ENCODE peak calls at places on chromosomes 7 and 10, in ten cellular contexts. One of them, this sample, is unnamed.

GRCh38 chr7:6489612-6490011 is 41.9 kb upstream of the DAGLB start:
- DNase-seq in stimulated activated CD4-positive, alpha-beta T cell treated with anti-CD3 and anti-CD28 coated beads, Interleukin-4, amount 100 ng/mL, for 1 hour: no peak
- DNase-seq in cerebellum: no peak
- DNase-seq in GM12878: no peak
- DNase-seq in stimulated activated CD8-positive, alpha-beta memory T cell treated with anti-CD3 and anti-CD28 coated beads, Interleukin-4, amount 100 ng/mL, for 24 hours: no peak
- DNase-seq in AG09309: no peak
- DNase-seq in BJ: no peak
- DNase-seq in fibroblast of the aortic adventitia: no peak
- DNase-seq in MV-4-11: no peak
- DNase-seq in SJCRH30: no peak
- DNase-seq in this sample: no peak

GRCh38 chr10:75606203-75606779 is 174.9 kb downstream of the LRMDA start:
- DNase-seq in BJ: no peak
- DNase-seq in stimulated activated CD8-positive, alpha-beta memory T cell treated with anti-CD3 and anti-CD28 coated beads, Interleukin-4, amount 100 ng/mL, for 24 hours: no peak
- DNase-seq in stimulated activated CD4-positive, alpha-beta T cell treated with anti-CD3 and anti-CD28 coated beads, Interleukin-4, amount 100 ng/mL, for 1 hour: no peak
- DNase-seq in SJCRH30: no peak
- DNase-seq in fibroblast of the aortic adventitia: no peak
- DNase-seq in GM12878: peak
- DNase-seq in cerebellum: no peak
- DNase-seq in AG09309: no peak
- DNase-seq in MV-4-11: no peak
- DNase-seq in this sample: no peak

GRCh38 chr7:82428186-82428961 is 15.2 kb downstream of the CACNA2D1 start:
- DNase-seq in GM12878: no peak
- DNase-seq in stimulated activated CD4-positive, alpha-beta T cell treated with anti-CD3 and anti-CD28 coated beads, Interleukin-4, amount 100 ng/mL, for 1 hour: no peak
- DNase-seq in stimulated activated CD8-positive, alpha-beta memory T cell treated with anti-CD3 and anti-CD28 coated beads, Interleukin-4, amount 100 ng/mL, for 24 hours: no peak
- DNase-seq in SJCRH30: no peak
- DNase-seq in MV-4-11: no peak
- DNase-seq in fibroblast of the aortic adventitia: peak
- DNase-seq in AG09309: peak
- DNase-seq in cerebellum: no peak
- DNase-seq in BJ: peak
- DNase-seq in this sample: no peak

GRCh38 chr7:105849122-105849855 is 27.1 kb downstream of the ATXN7L1 start:
- DNase-seq in stimulated activated CD4-positive, alpha-beta T cell treated with anti-CD3 and anti-CD28 coated beads, Interleukin-4, amount 100 ng/mL, for 1 hour: peak
- DNase-seq in cerebellum: no peak
- DNase-seq in GM12878: peak
- DNase-seq in fibroblast of the aortic adventitia: no peak
- DNase-seq in BJ: no peak
- DNase-seq in stimulated activated CD8-positive, alpha-beta memory T cell treated with anti-CD3 and anti-CD28 coated beads, Interleukin-4, amount 100 ng/mL, for 24 hours: peak
- DNase-seq in AG09309: no peak
- DNase-seq in MV-4-11: peak
- DNase-seq in SJCRH30: peak
- DNase-seq in this sample: no peak

GRCh38 chr7:150374472-150374871 is 4.7 kb upstream of the ZNF775 start:
- DNase-seq in GM12878: no peak
- DNase-seq in SJCRH30: no peak
- DNase-seq in fibroblast of the aortic adventitia: no peak
- DNase-seq in cerebellum: no peak
- DNase-seq in stimulated activated CD4-positive, alpha-beta T cell treated with anti-CD3 and anti-CD28 coated beads, Interleukin-4, amount 100 ng/mL, for 1 hour: no peak
- DNase-seq in BJ: no peak
- DNase-seq in stimulated activated CD8-positive, alpha-beta memory T cell treated with anti-CD3 and anti-CD28 coated beads, Interleukin-4, amount 100 ng/mL, for 24 hours: no peak
- DNase-seq in AG09309: no peak
- DNase-seq in MV-4-11: no peak
- DNase-seq in this sample: no peak

GRCh38 chr7:102993532-102994029 is 80.8 kb downstream of the LRRC17 start:
- DNase-seq in MV-4-11: peak
- DNase-seq in GM12878: no peak
- DNase-seq in SJCRH30: no peak
- DNase-seq in stimulated activated CD4-positive, alpha-beta T cell treated with anti-CD3 and anti-CD28 coated beads, Interleukin-4, amount 100 ng/mL, for 1 hour: no peak
- DNase-seq in AG09309: peak
- DNase-seq in cerebellum: no peak
- DNase-seq in stimulated activated CD8-positive, alpha-beta memory T cell treated with anti-CD3 and anti-CD28 coated beads, Interleukin-4, amount 100 ng/mL, for 24 hours: no peak
- DNase-seq in BJ: peak
- DNase-seq in fibroblast of the aortic adventitia: peak
- DNase-seq in this sample: no peak

GRCh38 chr10:117218654-117219053 is 21.4 kb downstream of the KCNK18 start:
- DNase-seq in cerebellum: no peak
- DNase-seq in MV-4-11: no peak
- DNase-seq in stimulated activated CD8-positive, alpha-beta memory T cell treated with anti-CD3 and anti-CD28 coated beads, Interleukin-4, amount 100 ng/mL, for 24 hours: no peak
- DNase-seq in AG09309: no peak
- DNase-seq in GM12878: no peak
- DNase-seq in SJCRH30: no peak
- DNase-seq in BJ: no peak
- DNase-seq in stimulated activated CD4-positive, alpha-beta T cell treated with anti-CD3 and anti-CD28 coated beads, Interleukin-4, amount 100 ng/mL, for 1 hour: no peak
- DNase-seq in fibroblast of the aortic adventitia: no peak
- DNase-seq in this sample: no peak

GRCh38 chr10:131946321-131946751 is 35.4 kb downstream of the BNIP3 start:
- DNase-seq in GM12878: no peak
- DNase-seq in cerebellum: no peak
- DNase-seq in stimulated activated CD4-positive, alpha-beta T cell treated with anti-CD3 and anti-CD28 coated beads, Interleukin-4, amount 100 ng/mL, for 1 hour: no peak
- DNase-seq in fibroblast of the aortic adventitia: peak
- DNase-seq in stimulated activated CD8-positive, alpha-beta memory T cell treated with anti-CD3 and anti-CD28 coated beads, Interleukin-4, amount 100 ng/mL, for 24 hours: no peak
- DNase-seq in AG09309: peak
- DNase-seq in BJ: peak
- DNase-seq in SJCRH30: no peak
- DNase-seq in MV-4-11: no peak
- DNase-seq in this sample: no peak

GRCh38 chr7:42237891-42238531 is 1.0 kb upstream of the GLI3 start:
- DNase-seq in AG09309: no peak
- DNase-seq in fibroblast of the aortic adventitia: peak
- DNase-seq in BJ: no peak
- DNase-seq in SJCRH30: peak
- DNase-seq in stimulated activated CD8-positive, alpha-beta memory T cell treated with anti-CD3 and anti-CD28 coated beads, Interleukin-4, amount 100 ng/mL, for 24 hours: no peak
- DNase-seq in stimulated activated CD4-positive, alpha-beta T cell treated with anti-CD3 and anti-CD28 coated beads, Interleukin-4, amount 100 ng/mL, for 1 hour: no peak
- DNase-seq in MV-4-11: no peak
- DNase-seq in GM12878: no peak
- DNase-seq in cerebellum: peak
- DNase-seq in this sample: no peak

GRCh38 chr7:1592299-1592842 is 22.5 kb upstream of the PSMG3 start:
- DNase-seq in stimulated activated CD4-positive, alpha-beta T cell treated with anti-CD3 and anti-CD28 coated beads, Interleukin-4, amount 100 ng/mL, for 1 hour: no peak
- DNase-seq in AG09309: no peak
- DNase-seq in MV-4-11: no peak
- DNase-seq in stimulated activated CD8-positive, alpha-beta memory T cell treated with anti-CD3 and anti-CD28 coated beads, Interleukin-4, amount 100 ng/mL, for 24 hours: no peak
- DNase-seq in GM12878: no peak
- DNase-seq in BJ: no peak
- DNase-seq in cerebellum: no peak
- DNase-seq in SJCRH30: no peak
- DNase-seq in fibroblast of the aortic adventitia: no peak
- DNase-seq in this sample: no peak

GRCh38 chr10:42879380-42880254 is 97.0 kb downstream of the BMS1 start:
- DNase-seq in stimulated activated CD4-positive, alpha-beta T cell treated with anti-CD3 and anti-CD28 coated beads, Interleukin-4, amount 100 ng/mL, for 1 hour: no peak
- DNase-seq in cerebellum: no peak
- DNase-seq in SJCRH30: no peak
- DNase-seq in BJ: no peak
- DNase-seq in fibroblast of the aortic adventitia: no peak
- DNase-seq in AG09309: no peak
- DNase-seq in GM12878: no peak
- DNase-seq in stimulated activated CD8-positive, alpha-beta memory T cell treated with anti-CD3 and anti-CD28 coated beads, Interleukin-4, amount 100 ng/mL, for 24 hours: no peak
- DNase-seq in MV-4-11: no peak
- DNase-seq in this sample: no peak

GRCh38 chr10:6144609-6145413 is 56.0 kb downstream of the RBM17 start:
- DNase-seq in cerebellum: peak
- DNase-seq in stimulated activated CD8-positive, alpha-beta memory T cell treated with anti-CD3 and anti-CD28 coated beads, Interleukin-4, amount 100 ng/mL, for 24 hours: peak
- DNase-seq in stimulated activated CD4-positive, alpha-beta T cell treated with anti-CD3 and anti-CD28 coated beads, Interleukin-4, amount 100 ng/mL, for 1 hour: peak
- DNase-seq in GM12878: no peak
- DNase-seq in AG09309: no peak
- DNase-seq in BJ: no peak
- DNase-seq in MV-4-11: peak
- DNase-seq in SJCRH30: peak
- DNase-seq in fibroblast of the aortic adventitia: peak
- DNase-seq in this sample: peak

GRCh38 chr7:2952316-2952715 is 91.4 kb downstream of the CARD11 start:
- DNase-seq in GM12878: no peak
- DNase-seq in cerebellum: no peak
- DNase-seq in stimulated activated CD8-positive, alpha-beta memory T cell treated with anti-CD3 and anti-CD28 coated beads, Interleukin-4, amount 100 ng/mL, for 24 hours: no peak
- DNase-seq in SJCRH30: no peak
- DNase-seq in stimulated activated CD4-positive, alpha-beta T cell treated with anti-CD3 and anti-CD28 coated beads, Interleukin-4, amount 100 ng/mL, for 1 hour: no peak
- DNase-seq in BJ: no peak
- DNase-seq in MV-4-11: no peak
- DNase-seq in fibroblast of the aortic adventitia: no peak
- DNase-seq in AG09309: no peak
- DNase-seq in this sample: no peak

GRCh38 chr7:8481752-8482446 is 48.5 kb downstream of the NXPH1 start:
- DNase-seq in stimulated activated CD8-positive, alpha-beta memory T cell treated with anti-CD3 and anti-CD28 coated beads, Interleukin-4, amount 100 ng/mL, for 24 hours: no peak
- DNase-seq in fibroblast of the aortic adventitia: no peak
- DNase-seq in SJCRH30: peak
- DNase-seq in BJ: no peak
- DNase-seq in GM12878: no peak
- DNase-seq in MV-4-11: peak
- DNase-seq in cerebellum: no peak
- DNase-seq in stimulated activated CD4-positive, alpha-beta T cell treated with anti-CD3 and anti-CD28 coated beads, Interleukin-4, amount 100 ng/mL, for 1 hour: no peak
- DNase-seq in AG09309: no peak
- DNase-seq in this sample: peak

GRCh38 chr7:2037805-2038635 is 194.7 kb downstream of the MAD1L1 start:
- DNase-seq in stimulated activated CD8-positive, alpha-beta memory T cell treated with anti-CD3 and anti-CD28 coated beads, Interleukin-4, amount 100 ng/mL, for 24 hours: no peak
- DNase-seq in MV-4-11: peak
- DNase-seq in fibroblast of the aortic adventitia: peak
- DNase-seq in stimulated activated CD4-positive, alpha-beta T cell treated with anti-CD3 and anti-CD28 coated beads, Interleukin-4, amount 100 ng/mL, for 1 hour: no peak
- DNase-seq in cerebellum: no peak
- DNase-seq in GM12878: peak
- DNase-seq in BJ: peak
- DNase-seq in SJCRH30: no peak
- DNase-seq in AG09309: no peak
- DNase-seq in this sample: no peak

GRCh38 chr10:63699785-63700184 is 178.6 kb downstream of the REEP3 start:
- DNase-seq in BJ: no peak
- DNase-seq in GM12878: no peak
- DNase-seq in stimulated activated CD4-positive, alpha-beta T cell treated with anti-CD3 and anti-CD28 coated beads, Interleukin-4, amount 100 ng/mL, for 1 hour: no peak
- DNase-seq in stimulated activated CD8-positive, alpha-beta memory T cell treated with anti-CD3 and anti-CD28 coated beads, Interleukin-4, amount 100 ng/mL, for 24 hours: no peak
- DNase-seq in AG09309: no peak
- DNase-seq in cerebellum: no peak
- DNase-seq in fibroblast of the aortic adventitia: peak
- DNase-seq in SJCRH30: no peak
- DNase-seq in MV-4-11: peak
- DNase-seq in this sample: no peak

GRCh38 chr10:85674851-85675250 is 691.7 kb downstream of the GRID1 start:
- DNase-seq in stimulated activated CD4-positive, alpha-beta T cell treated with anti-CD3 and anti-CD28 coated beads, Interleukin-4, amount 100 ng/mL, for 1 hour: no peak
- DNase-seq in cerebellum: no peak
- DNase-seq in fibroblast of the aortic adventitia: no peak
- DNase-seq in BJ: no peak
- DNase-seq in GM12878: no peak
- DNase-seq in AG09309: no peak
- DNase-seq in SJCRH30: no peak
- DNase-seq in MV-4-11: no peak
- DNase-seq in stimulated activated CD8-positive, alpha-beta memory T cell treated with anti-CD3 and anti-CD28 coated beads, Interleukin-4, amount 100 ng/mL, for 24 hours: no peak
- DNase-seq in this sample: no peak